ENCODE peak calls at places on chromosomes 4 and X, in nine cellular contexts. B is small intestine; H is dorsolateral prefrontal cortex; C is left ventricle myocardium superior; Z is caudate nucleus; O is stimulated activated naive CD8-positive, alpha-beta T cell treated with anti-CD3 and anti-CD28 coated beads, Interleukin-15, Interleukin-2, amounts not matched to agents 100 U/mL and 50 U/mL, for 24 hours; N is T-helper 2 cell; T is mammary epithelial cell; P is activated CD4-positive, alpha-beta T cell treated with anti-CD3 and anti-CD28 coated beads, Interleukin-2, amount 10 ng/mL, durations not matched to agents 7 days and 5 days. U is an unnamed sample.

GRCh38 chr4:165489786-165490185 is 111.0 kb downstream of the CPE start:
- DNase-seq in B (no peak), H (no peak), C (no peak), Z (no peak), O (no peak), N (no peak), T (peak), P (no peak), U (no peak)

GRCh38 chr4:153152453-153153338 is 51.5 kb upstream of the TRIM2 start:
- DNase-seq in B (peak), H (peak), C (peak), Z (peak), O (peak), N (peak), T (peak), P (peak), U (peak)

GRCh38 chr4:159551268-159551667 is 448.4 kb downstream of the RAPGEF2 start:
- DNase-seq in B (no peak), H (no peak), C (no peak), Z (no peak), O (no peak), N (no peak), T (peak), P (no peak), U (no peak)

GRCh38 chr4:82706349-82707000 is 92.1 kb downstream of the SCD5 start:
- DNase-seq in B (no peak), H (no peak), C (no peak), Z (no peak), O (no peak), N (no peak), T (peak), P (no peak), U (no peak)

GRCh38 chr4:160523236-160523635 is 1420.4 kb downstream of the RAPGEF2 start:
- DNase-seq in B (no peak), H (no peak), C (no peak), Z (no peak), O (no peak), N (no peak), T (no peak), P (no peak), U (no peak)

GRCh38 chrX:110022555-110023448 is 19.9 kb downstream of the TMEM164 start:
- DNase-seq in B (no peak), H (no peak), C (no peak), Z (no peak), O (no peak), N (no peak), T (no peak), P (no peak), U (peak)

GRCh38 chrX:118251251-118251650 is 94.7 kb upstream of the WDR44 start:
- DNase-seq in B (no peak), H (no peak), C (no peak), Z (no peak), O (no peak), N (no peak), T (peak), P (no peak), U (no peak)

GRCh38 chr4:137474711-137475301 is 57.5 kb downstream of the PCDH18 start:
- DNase-seq in B (peak), H (no peak), C (no peak), Z (no peak), O (no peak), N (no peak), T (no peak), P (no peak), U (no peak)

GRCh38 chr4:138911903-138912713 is 103.5 kb upstream of the NOCT start:
- DNase-seq in B (peak), H (no peak), C (no peak), Z (no peak), O (no peak), N (no peak), T (peak), P (no peak), U (no peak)

GRCh38 chrX:20595928-20596550 is 329.3 kb upstream of the RPS6KA3 start:
- DNase-seq in B (no peak), H (no peak), C (peak), Z (peak), O (peak), N (no peak), T (peak), P (no peak), U (no peak)

GRCh38 chr4:152500308-152500707 is 35.6 kb downstream of the FBXW7 start:
- DNase-seq in B (no peak), H (no peak), C (no peak), Z (no peak), O (no peak), N (no peak), T (no peak), P (no peak), U (no peak)

GRCh38 chrX:67619253-67619652 is 75.4 kb downstream of the AR start:
- DNase-seq in B (no peak), H (no peak), C (no peak), Z (no peak), O (no peak), N (no peak), T (peak), P (no peak), U (peak)

GRCh38 chrX:123525131-123525725 is 207.6 kb downstream of the THOC2 start:
- DNase-seq in B (no peak), H (no peak), C (no peak), Z (no peak), O (no peak), N (no peak), T (peak), P (no peak), U (peak)

GRCh38 chr4:83889802-83890201 is 353.9 kb downstream of the GPAT3 start:
- DNase-seq in B (no peak), H (no peak), C (no peak), Z (no peak), O (no peak), N (no peak), T (peak), P (no peak), U (no peak)

GRCh38 chrX:3184176-3184930 is 143.1 kb downstream of the ARSF start:
- DNase-seq in B (no peak), H (no peak), C (no peak), Z (no peak), O (no peak), N (no peak), T (no peak), P (no peak), U (peak)